ENCODE peak calls at places on chromosome 9, in six cellular contexts. L, N, G, I, T and Z are unnamed samples.

GRCh38 chr9:16825971-16826370 is 44.5 kb downstream of the BNC2 start:
- DNase-seq in L (no peak), N (peak; percentile 96), G (peak; percentile 47), I (no peak), T (peak; percentile 20), Z (peak; percentile 51)

GRCh38 chr9:133144142-133144886 is 19.4 kb downstream of the GBGT1 start:
- DNase-seq in L (peak; percentile 45), N (peak; percentile 51), G (peak; percentile 75), I (peak; percentile 79), T (peak; percentile 85), Z (peak; percentile 58)

GRCh38 chr9:77449177-77450092 is 198.7 kb downstream of the GNA14 start:
- DNase-seq in L (peak; percentile 99), N (peak; percentile 84), G (no peak), I (no peak), T (peak; percentile 11), Z (peak; percentile 95)

GRCh38 chr9:30198463-30199309 is 2185.8 kb upstream of the ACO1 start:
- DNase-seq in L (no peak), N (no peak), G (no peak), I (no peak), T (no peak), Z (no peak)

GRCh38 chr9:21789541-21790037 is 12.8 kb upstream of the MTAP start:
- DNase-seq in L (peak; percentile 94), N (peak; percentile 95), G (peak; percentile 52), I (no peak), T (peak; percentile 88), Z (peak; percentile 97)

GRCh38 chr9:80664327-80665210 is 1024.8 kb downstream of the TLE1 start:
- DNase-seq in L (peak; percentile 63), N (peak; percentile 21), G (no peak), I (no peak), T (peak; percentile 75), Z (peak; percentile 2)

GRCh38 chr9:133991964-133992779 is at the start of gene VAV2:
- DNase-seq in L (peak; percentile 60), N (peak; percentile 45), G (peak; percentile 76), I (peak; percentile 82), T (peak; percentile 63), Z (peak; percentile 54)

GRCh38 chr9:88230612-88231011 is 92.3 kb upstream of the SPATA31C2 start:
- DNase-seq in L (peak; percentile 7), N (peak; percentile 29), G (no peak), I (no peak), T (peak; percentile 30), Z (peak; percentile 2)

GRCh38 chr9:120996409-120996808 is 53.7 kb downstream of the C5 start:
- DNase-seq in L (no peak), N (no peak), G (no peak), I (no peak), T (no peak), Z (no peak)

GRCh38 chr9:76687861-76688374 is 76.3 kb upstream of the PCA3 start:
- DNase-seq in L (peak; percentile 62), N (peak; percentile 69), G (no peak), I (no peak), T (peak; percentile 30), Z (peak; percentile 91)

GRCh38 chr9:126499005-126499910 is 114.5 kb upstream of the LMX1B start:
- DNase-seq in L (peak; percentile 36), N (peak; percentile 17), G (peak; percentile 77), I (no peak), T (peak; percentile 57), Z (peak; percentile 37)

GRCh38 chr9:11163843-11164242 is 551.0 kb upstream of the PTPRD start:
- DNase-seq in L (no peak), N (no peak), G (no peak), I (no peak), T (no peak), Z (no peak)

GRCh38 chr9:38737246-38737645 is 17.3 kb upstream of the FAM240B start:
- DNase-seq in L (no peak), N (no peak), G (no peak), I (no peak), T (no peak), Z (no peak)

GRCh38 chr9:33623658-33624586 is 99.9 kb downstream of the ANKRD18B start:
- DNase-seq in L (peak; percentile 84), N (peak; percentile 67), G (peak; percentile 69), I (no peak), T (peak; percentile 88), Z (peak; percentile 78)

GRCh38 chr9:88197016-88197415 is 58.7 kb upstream of the SPATA31C2 start:
- DNase-seq in L (peak; percentile 63), N (peak; percentile 75), G (peak; percentile 41), I (no peak), T (peak; percentile 53), Z (peak; percentile 60)

GRCh38 chr9:93183106-93183662 is 755 bp upstream of the WNK2 start:
- DNase-seq in L (no peak), N (no peak), G (no peak), I (no peak), T (no peak), Z (no peak)

GRCh38 chr9:93185261-93186150 is 1.6 kb downstream of the WNK2 start:
- DNase-seq in L (no peak), N (no peak), G (no peak), I (no peak), T (peak; percentile 38), Z (no peak)

GRCh38 chr9:93183663-93184438 is at the start of gene WNK2:
- DNase-seq in L (peak; percentile 22), N (no peak), G (peak; percentile 51), I (no peak), T (peak; percentile 63), Z (no peak)

GRCh38 chr9:93186151-93186715 is 2.3 kb downstream of the WNK2 start:
- DNase-seq in L (no peak), N (no peak), G (no peak), I (no peak), T (no peak), Z (no peak)

DNA sequence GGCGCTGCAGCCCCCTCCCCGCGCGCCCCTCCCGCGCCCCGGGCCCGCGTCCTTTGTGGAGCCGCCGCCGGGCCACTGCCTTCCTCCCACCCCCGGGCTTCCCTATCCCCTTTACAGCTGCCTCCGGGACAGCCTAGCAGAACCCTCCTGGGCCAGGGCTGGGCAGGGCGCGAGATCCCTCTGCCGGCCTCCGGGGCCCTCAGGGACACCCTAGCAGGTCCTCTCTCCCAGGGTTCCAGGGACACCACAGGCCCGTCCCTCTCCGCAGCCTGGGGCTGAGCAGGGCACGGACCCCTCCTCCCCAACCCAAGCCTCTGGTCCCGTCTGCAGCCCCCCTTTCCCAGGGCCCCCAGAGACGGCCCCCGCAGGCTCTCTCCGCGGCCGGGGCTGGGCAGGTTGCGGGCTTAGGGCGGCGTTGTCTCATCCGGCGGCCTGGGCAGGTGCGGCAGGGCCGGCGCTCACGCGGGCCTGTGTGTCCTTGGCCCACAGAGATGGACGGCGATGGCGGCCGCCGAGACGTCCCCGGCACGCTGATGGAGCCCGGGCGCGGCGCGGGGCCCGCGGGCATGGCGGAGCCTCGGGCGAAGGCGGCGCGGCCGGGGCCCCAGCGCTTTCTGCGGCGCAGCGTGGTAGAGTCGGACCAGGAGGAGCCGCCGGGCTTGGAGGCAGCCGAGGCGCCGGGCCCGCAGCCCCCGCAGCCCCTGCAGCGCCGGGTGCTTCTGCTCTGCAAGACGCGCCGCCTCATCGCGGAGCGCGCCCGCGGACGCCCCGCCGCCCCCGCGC is 691 bp downstream of the WNK2 start:
- DNase-seq in L (no peak), N (no peak), G (peak; percentile 41), I (no peak), T (peak; percentile 10), Z (no peak)
- H3K4me3 ChIP-seq in L (no peak overlapping the region), N (no peak overlapping the region), G (peak overlapping the region; percentile 74), I (peak overlapping the region; percentile 50), T (peak overlapping the region; percentile 77), Z (no peak overlapping the region)

GRCh38 chr9:131805803-131806202 is 65.9 kb upstream of the RAPGEF1 start:
- DNase-seq in L (no peak), N (no peak), G (no peak), I (no peak), T (no peak), Z (no peak)
- H3K4me3 ChIP-seq in L (no peak overlapping the region), N (no peak overlapping the region), G (no peak overlapping the region), I (no peak overlapping the region), T (no peak overlapping the region), Z (no peak overlapping the region)

DNA sequence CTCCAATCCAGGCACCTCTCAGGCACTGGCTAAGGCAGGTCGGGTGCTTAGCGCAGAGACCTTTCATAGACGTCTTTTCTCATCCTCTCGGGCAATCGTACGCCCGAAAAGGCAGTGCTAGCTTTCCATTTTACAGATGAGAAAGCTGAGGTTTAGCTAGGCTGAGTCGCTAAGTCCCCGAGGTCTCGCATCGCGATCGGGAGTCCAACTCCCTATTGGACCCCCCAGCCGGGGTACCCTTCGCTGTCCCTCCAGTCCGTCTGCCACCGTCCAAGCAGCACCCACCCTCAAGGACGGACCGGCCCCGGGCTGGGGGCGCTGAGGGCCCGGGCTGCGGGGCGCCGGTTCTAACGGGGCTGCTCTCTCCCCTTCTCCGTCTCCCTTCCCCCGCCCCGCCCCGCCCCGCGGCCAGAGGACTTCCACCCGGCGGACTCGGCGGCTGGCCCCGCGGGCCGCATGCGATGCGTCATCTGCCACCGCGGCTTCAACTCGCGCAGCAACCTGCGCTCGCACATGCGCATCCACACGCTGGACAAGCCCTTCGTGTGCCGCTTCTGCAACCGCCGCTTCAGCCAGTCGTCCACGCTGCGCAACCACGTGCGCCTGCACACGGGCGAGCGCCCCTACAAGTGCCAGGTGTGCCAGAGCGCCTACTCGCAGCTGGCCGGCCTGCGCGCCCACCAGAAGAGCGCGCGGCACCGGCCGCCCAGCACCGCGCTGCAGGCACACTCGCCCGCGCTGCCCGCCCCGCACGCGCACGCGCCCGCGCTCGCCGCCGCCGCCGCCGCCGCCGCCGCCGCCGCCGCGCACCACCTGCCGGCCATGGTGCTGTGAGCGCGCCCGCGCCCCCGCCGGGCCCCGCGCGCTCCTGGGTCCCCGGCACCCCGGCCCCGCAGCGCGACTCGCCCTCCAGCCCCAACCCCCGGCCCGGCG is 12.5 kb upstream of the EXOSC2 start:
- DNase-seq in L (peak; percentile 90), N (peak; percentile 88), G (peak; percentile 94), I (peak; percentile 82), T (peak; percentile 87), Z (peak; percentile 84)
- H3K4me3 ChIP-seq in L (peak overlapping the region; percentile 52), N (peak overlapping the region; percentile 80), G (peak overlapping the region; percentile 67), I (peak overlapping the region; percentile 62), T (peak overlapping the region; percentile 75), Z (peak overlapping the region; percentile 48)

GRCh38 chr9:104858846-104859245 is 69.1 kb downstream of the ABCA1 start:
- DNase-seq in L (no peak), N (peak; percentile 25), G (no peak), I (no peak), T (no peak), Z (peak; percentile 31)

GRCh38 chr9:104858271-104858670 is 69.7 kb downstream of the ABCA1 start:
- DNase-seq in L (peak; percentile 76), N (peak; percentile 75), G (no peak), I (no peak), T (no peak), Z (peak; percentile 35)

GRCh38 chr9:104854613-104855012 is 73.3 kb downstream of the ABCA1 start:
- DNase-seq in L (peak; percentile 93), N (no peak), G (no peak), I (no peak), T (peak; percentile 88), Z (no peak)

GRCh38 chr9:104855837-104856236 is 72.1 kb downstream of the ABCA1 start:
- DNase-seq in L (no peak), N (no peak), G (no peak), I (no peak), T (no peak), Z (no peak)

DNA sequence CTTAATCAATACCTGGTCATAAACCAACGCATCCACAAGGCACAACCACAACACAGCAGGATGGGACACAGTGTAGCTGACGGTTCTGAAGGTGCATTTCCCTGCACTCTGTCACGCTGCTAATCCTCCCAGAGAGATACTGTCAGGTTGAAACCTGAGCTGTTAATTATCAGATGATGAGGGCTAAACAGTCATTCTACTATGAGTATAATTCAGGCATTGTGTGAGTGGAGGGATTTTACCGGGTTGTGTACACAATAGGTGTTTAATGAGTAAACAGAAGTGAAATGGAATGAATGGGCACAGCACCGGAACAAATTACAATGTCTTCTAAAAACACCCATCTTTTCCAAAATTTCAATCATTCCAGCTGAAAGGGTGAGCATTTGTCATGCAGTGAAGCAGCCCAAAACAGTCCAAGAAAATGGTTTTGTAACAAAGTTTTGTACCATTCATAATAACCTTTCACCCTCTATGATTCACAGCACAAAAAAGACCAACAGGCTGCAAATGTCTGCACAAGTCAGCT is 71.5 kb downstream of the ABCA1 start:
- DNase-seq in L (peak; percentile 81), N (peak; percentile 38), G (peak; percentile 49), I (no peak), T (peak; percentile 65), Z (no peak)
- H3K4me3 ChIP-seq in L (no peak overlapping the region), N (no peak overlapping the region), G (no peak overlapping the region), I (no peak overlapping the region), T (no peak overlapping the region), Z (no peak overlapping the region)